ENCODE peak calls at places on chromosomes 13 and 19, in four cellular contexts. D is fibroblast of villous mesenchyme, A is foreskin fibroblast, U is astrocyte of the spinal cord. E is an unnamed sample.

GRCh38 chr19:47430041-47430802 is 10.9 kb upstream of the MEIS3 start:
- DNase-seq in D (peak; percentile 57), A (peak; percentile 64), U (peak; percentile 38), E (peak; percentile 61)

GRCh38 chr13:20360835-20361412 is 128.8 kb upstream of the GJB6 start:
- DNase-seq in D (no peak), A (no peak), U (peak; percentile 10), E (no peak)

GRCh38 chr19:39304701-39305571 is 8.7 kb downstream of the IFNL1 start:
- DNase-seq in D (no peak), A (no peak), U (no peak), E (no peak)

GRCh38 chr13:99721606-99722384 is 220.5 kb downstream of the TM9SF2 start:
- DNase-seq in D (no peak), A (no peak), U (peak; percentile 15), E (no peak)

GRCh38 chr19:6017576-6017975 is 39.6 kb upstream of the RANBP3 start:
- DNase-seq in D (no peak), A (no peak), U (no peak), E (no peak)

GRCh38 chr19:47445937-47446402 is 25.7 kb downstream of the SLC8A2 start:
- DNase-seq in D (peak; percentile 30), A (no peak), U (no peak), E (peak; percentile 14)

GRCh38 chr19:28932446-28932845 is 280.5 kb downstream of the UQCRFS1 start:
- DNase-seq in D (no peak), A (no peak), U (no peak), E (no peak)

GRCh38 chr19:46946090-46946489 is 73.5 kb upstream of the NPAS1 start:
- DNase-seq in D (no peak), A (no peak), U (no peak), E (no peak)

GRCh38 chr19:16801599-16801998 is 27.6 kb upstream of the SIN3B start:
- DNase-seq in D (peak; percentile 42), A (peak; percentile 38), U (peak; percentile 55), E (peak; percentile 53)

GRCh38 chr13:29901714-29902631 is 51.6 kb upstream of the UBL3 start:
- DNase-seq in D (peak; percentile 99), A (peak; percentile 85), U (peak; percentile 95), E (peak; percentile 97)

GRCh38 chr13:112968380-112968909 is 569 bp upstream of the MCF2L start:
- DNase-seq in D (no peak), A (no peak), U (no peak), E (no peak)

GRCh38 chr19:16153582-16154336 is 10.3 kb downstream of the HSH2D start:
- DNase-seq in D (no peak), A (no peak), U (no peak), E (no peak)

GRCh38 chr13:93889430-93889829 is 590.1 kb downstream of the DCT start:
- DNase-seq in D (no peak), A (no peak), U (no peak), E (no peak)

GRCh38 chr19:918481-919156 is 1.5 kb downstream of the KISS1R start:
- DNase-seq in D (no peak), A (no peak), U (no peak), E (no peak)

DNA sequence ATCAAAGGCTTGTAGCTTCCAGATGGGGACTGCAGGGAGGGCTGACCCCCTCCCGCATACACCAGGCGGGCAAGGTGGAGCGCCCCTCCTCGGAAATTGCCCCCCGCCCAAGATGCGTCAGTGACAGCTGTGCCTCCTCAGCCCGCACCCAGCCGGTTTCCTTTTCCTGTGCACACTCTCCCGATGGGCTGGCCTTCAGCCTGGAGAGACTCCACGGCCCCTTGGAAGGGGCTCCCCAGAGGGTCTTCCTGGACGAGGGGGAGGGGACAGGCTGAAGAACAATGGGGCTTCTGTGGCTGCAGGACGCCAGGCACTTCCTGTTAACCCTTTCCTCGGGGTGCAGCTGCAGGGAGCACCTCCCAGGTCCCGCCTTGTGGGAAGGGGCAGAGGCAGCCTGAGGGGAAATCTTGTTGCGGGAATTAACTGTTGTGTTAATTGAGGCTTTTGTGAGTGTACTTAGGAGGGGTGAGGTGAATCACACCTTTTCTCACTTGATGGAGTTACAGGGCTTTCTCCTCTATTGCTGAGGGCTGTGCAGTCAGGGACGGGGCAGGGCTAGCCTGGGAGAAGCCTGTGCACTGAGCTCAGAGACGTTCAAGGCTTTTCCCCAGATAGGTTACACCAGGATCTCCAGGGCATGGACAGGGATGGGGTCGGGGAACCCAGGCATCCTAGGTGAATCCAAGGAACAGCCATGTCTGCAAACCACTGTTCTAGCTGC is 14.3 kb downstream of the IER2 start:
- DNase-seq in D (peak; percentile 70), A (no peak), U (peak; percentile 69), E (peak; percentile 24)
- H3K4me3 ChIP-seq in D (peak overlapping the region; percentile 22), A (peak overlapping the region; percentile 22), U (no peak overlapping the region), E (peak overlapping the region; percentile 17)

GRCh38 chr19:49589391-49589790 is 1.6 kb upstream of the PRR12 start:
- DNase-seq in D (no peak), A (no peak), U (no peak), E (no peak)

GRCh38 chr19:49588370-49589122 is 2.4 kb upstream of the PRR12 start:
- DNase-seq in D (no peak), A (no peak), U (no peak), E (no peak)

GRCh38 chr19:49590071-49590970 is 661 bp upstream of the PRR12 start:
- DNase-seq in D (peak; percentile 95), A (peak; percentile 97), U (peak; percentile 97), E (peak; percentile 96)

GRCh38 chr19:49585023-49585422 is 3.9 kb downstream of the PRRG2 start:
- DNase-seq in D (no peak), A (no peak), U (no peak), E (no peak)

GRCh38 chr19:49587227-49587626 is 3.8 kb upstream of the PRR12 start:
- DNase-seq in D (no peak), A (no peak), U (no peak), E (no peak)
- TF ChIP-seq CTCF in D (no peak), A (no peak), U (no peak), E (no peak)

GRCh38 chr19:45883586-45883880 is 2.4 kb downstream of the IRF2BP1 start:
- DNase-seq in D (no peak), A (no peak), U (no peak), E (no peak)
- H3K4me3 ChIP-seq in D (no peak overlapping the region), A (no peak overlapping the region), U (no peak overlapping the region), E (peak overlapping the region; percentile 33)

GRCh38 chr19:34851277-34851804 is 75.4 kb upstream of the ZNF30 start:
- DNase-seq in D (no peak), A (no peak), U (no peak), E (no peak)
- TF ChIP-seq CTCF in D (no peak), A (no peak), U (no peak), E (no peak)

GRCh38 chr13:32496574-32497160 is 41.9 kb downstream of the N4BP2L2 start:
- DNase-seq in D (no peak), A (no peak), U (no peak), E (no peak)

GRCh38 chr13:32501058-32501457 is 37.5 kb downstream of the N4BP2L2 start:
- DNase-seq in D (no peak), A (no peak), U (no peak), E (no peak)

GRCh38 chr13:32503727-32504126 is 34.9 kb downstream of the N4BP2L2 start:
- DNase-seq in D (no peak), A (no peak), U (no peak), E (no peak)

GRCh38 chr13:32495841-32496240 is 42.8 kb downstream of the N4BP2L2 start:
- DNase-seq in D (no peak), A (no peak), U (no peak), E (no peak)

GRCh38 chr13:32499538-32500210 is 38.9 kb downstream of the N4BP2L2 start:
- DNase-seq in D (no peak), A (no peak), U (no peak), E (no peak)
- H3K4me3 ChIP-seq in D (no peak overlapping the region), A (no peak overlapping the region), U (no peak overlapping the region), E (no peak overlapping the region)